ENCODE peak calls at places on chromosome 18, in nine cellular contexts. K is PC-3, M is neural progenitor cell, Y is GM23248, D is hepatocyte, C is MM.1S, T is SK-N-SH, V is HCT116, O is GM23338. B is an unnamed sample. For H4K20me1, the result is how much of the 10 kb centered on the place peaks cover.

GRCh38 chr18:72376256-72376655 is 167.9 kb downstream of the CBLN2 start:
- DNase-seq in K (no peak), M (no peak), Y (no peak), D (no peak), C (no peak), T (no peak), V (no peak), O (no peak), B (no peak)

GRCh38 chr18:22342625-22343024 is 75.1 kb downstream of the CTAGE1 start:
- DNase-seq in K (peak), M (no peak), Y (peak), D (peak), C (no peak), T (peak), V (no peak), O (no peak), B (no peak)

GRCh38 chr18:22346342-22346967 is 71.3 kb downstream of the CTAGE1 start:
- DNase-seq in K (peak), M (no peak), Y (peak), D (peak), C (no peak), T (no peak), V (no peak), O (no peak), B (no peak)

GRCh38 chr18:13377496-13377895 is 158.9 kb downstream of the LDLRAD4 start:
- DNase-seq in K (no peak), M (no peak), Y (no peak), D (no peak), C (no peak), T (no peak), V (no peak), O (no peak), B (no peak)

GRCh38 chr18:45059695-45060094 is 379.0 kb downstream of the SETBP1 start:
- DNase-seq in K (peak), M (no peak), Y (peak), D (no peak), C (no peak), T (no peak), V (no peak), O (no peak), B (no peak)

GRCh38 chr18:28875059-28875458 is 698.1 kb upstream of the CDH2 start:
- DNase-seq in K (no peak), M (no peak), Y (peak), D (no peak), C (no peak), T (no peak), V (no peak), O (no peak), B (no peak)

GRCh38 chr18:21293479-21293878 is 51.4 kb downstream of the GREB1L start:
- DNase-seq in K (no peak), M (no peak), Y (no peak), D (no peak), C (no peak), T (no peak), V (no peak), O (no peak), B (no peak)

GRCh38 chr18:10490401-10491289 is 35.2 kb upstream of the NAPG start:
- DNase-seq in K (peak), M (peak), Y (no peak), D (peak), C (peak), T (no peak), V (peak), O (peak), B (peak)

GRCh38 chr18:8706545-8706980 is 1.2 kb downstream of the MTCL1 start:
- DNase-seq in K (peak), M (peak), Y (peak), D (no peak), C (peak), T (no peak), V (no peak), O (no peak), B (peak)

GRCh38 chr18:24544141-24544498 is 83.7 kb downstream of the HRH4 start:
- DNase-seq in K (peak), M (peak), Y (peak), D (peak), C (peak), T (peak), V (peak), O (peak), B (peak)

GRCh38 chr18:68519341-68519740 is 195.6 kb downstream of the TMX3 start:
- DNase-seq in K (no peak), M (no peak), Y (no peak), D (no peak), C (no peak), T (no peak), V (no peak), O (no peak), B (no peak)

GRCh38 chr18:74116628-74117554 is 30.7 kb downstream of the FBXO15 start:
- DNase-seq in K (peak), M (peak), Y (peak), D (peak), C (peak), T (no peak), V (peak), O (peak), B (peak)

GRCh38 chr18:8706981-8707940 is 1.9 kb downstream of the MTCL1 start:
- DNase-seq in K (peak), M (peak), Y (peak), D (peak), C (peak), T (peak), V (no peak), O (peak), B (peak)

GRCh38 chr18:14144628-14144895 is 12.3 kb upstream of the ZNF519 start:
- DNase-seq in K (no peak), M (no peak), Y (no peak), D (no peak), C (no peak), T (no peak), V (no peak), O (no peak), B (no peak)

GRCh38 chr18:8288447-8289213 is 320.6 kb upstream of the RAB12 start:
- DNase-seq in K (no peak), M (peak), Y (no peak), D (no peak), C (no peak), T (no peak), V (no peak), O (no peak), B (no peak)

GRCh38 chr18:45874501-45875184 is 49.2 kb downstream of the SIGLEC15 start:
- DNase-seq in K (no peak), M (no peak), Y (peak), D (no peak), C (peak), T (no peak), V (no peak), O (no peak), B (peak)

GRCh38 chr18:79853993-79854364 is 56.2 kb downstream of the KCNG2 start:
- DNase-seq in K (no peak), M (no peak), Y (no peak), D (no peak), C (no peak), T (no peak), V (no peak), O (no peak), B (no peak)

GRCh38 chr18:1353025-1353424 is 448.4 kb downstream of the ADCYAP1 start:
- DNase-seq in K (peak), M (no peak), Y (no peak), D (no peak), C (no peak), T (no peak), V (no peak), O (no peak), B (no peak)

GRCh38 chr18:59708988-59709387 is 11.8 kb upstream of the CCBE1 start:
- DNase-seq in K (no peak), M (no peak), Y (no peak), D (no peak), C (no peak), T (no peak), V (no peak), O (peak), B (no peak)

GRCh38 chr18:13139885-13140450 is 78.6 kb upstream of the LDLRAD4 start:
- DNase-seq in K (no peak), M (no peak), Y (no peak), D (no peak), C (no peak), T (no peak), V (no peak), O (no peak), B (no peak)

GRCh38 chr18:38330573-38330972 is 765.0 kb upstream of the CELF4 start:
- DNase-seq in K (no peak), M (no peak), Y (no peak), D (no peak), C (no peak), T (no peak), V (no peak), O (no peak), B (no peak)

GRCh38 chr18:22639026-22639463 is 221.3 kb upstream of the CTAGE1 start:
- DNase-seq in K (peak), M (no peak), Y (peak), D (no peak), C (no peak), T (no peak), V (no peak), O (no peak), B (no peak)

GRCh38 chr18:7224198-7224597 is 6.7 kb upstream of the LRRC30 start:
- DNase-seq in K (no peak), M (no peak), Y (no peak), D (no peak), C (no peak), T (no peak), V (no peak), O (peak), B (no peak)
- TF ChIP-seq EZH2phosphoT487 in K (no peak), M (no peak), Y (no peak), D (no peak), C (no peak), T (no peak), V (no peak), O (no peak), B (no peak)

DNA sequence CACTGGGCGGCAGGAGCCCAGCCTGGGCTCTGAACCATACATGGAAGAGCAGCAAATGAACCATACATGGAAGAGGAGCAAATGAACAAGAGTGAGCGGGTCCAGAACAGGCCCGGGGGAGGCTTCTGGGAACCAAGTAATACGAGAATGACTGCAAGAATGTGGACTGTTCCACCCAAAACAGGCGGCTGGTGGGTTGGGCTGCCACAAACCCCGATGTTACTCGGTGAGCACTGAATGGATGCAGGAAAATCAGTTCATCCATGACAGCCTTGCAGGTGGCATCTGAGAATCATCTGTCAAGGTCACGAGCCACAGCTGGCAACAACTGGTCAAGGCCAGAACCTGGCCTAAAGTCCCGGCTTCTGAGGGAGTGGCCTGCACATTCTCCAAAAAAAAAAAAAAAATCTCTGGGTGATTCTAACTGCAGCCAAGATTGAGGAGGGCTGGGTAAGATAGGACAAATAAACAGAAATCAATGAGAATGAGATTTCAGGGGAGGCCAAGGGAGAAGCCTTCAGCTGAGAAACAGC is 106.1 kb downstream of the ZNF516 start:
- DNase-seq in K (no peak), M (no peak), Y (no peak), D (no peak), C (no peak), T (no peak), V (no peak), O (no peak), B (no peak)
- H4K20me1 ChIP-seq in K (under half), M (half or more), Y (under half), D (half or more), C (under half), T (under half), V (under half), O (under half), B (under half)

DNA sequence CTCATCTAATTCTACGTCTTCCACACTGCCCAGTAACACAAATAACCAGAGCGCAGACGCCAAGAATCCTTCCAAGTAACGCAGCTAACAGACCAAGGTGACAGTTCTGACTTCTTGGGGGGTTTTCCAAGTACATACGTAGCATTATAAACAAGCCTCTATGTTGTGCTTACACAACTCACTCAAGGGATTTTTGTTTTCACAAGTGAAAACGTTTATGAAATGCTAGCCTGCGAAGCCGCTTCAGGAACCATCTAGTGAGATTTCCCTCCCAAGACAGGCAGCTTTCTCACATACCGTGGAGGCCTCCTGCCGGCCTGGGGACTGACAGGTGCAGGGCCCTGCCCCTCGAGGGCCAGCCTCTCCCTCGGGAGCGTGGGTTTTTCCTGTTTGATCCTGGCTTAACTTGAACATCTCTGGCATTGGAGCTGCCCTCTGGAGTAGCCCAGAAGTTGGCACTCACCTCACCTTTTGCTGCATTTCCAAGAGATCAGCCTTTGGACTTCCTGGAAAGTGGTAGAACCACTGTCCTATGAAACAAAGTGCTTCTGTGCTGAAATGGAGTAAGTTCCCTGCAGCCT is 151.1 kb downstream of the MBP start:
- DNase-seq in K (no peak), M (no peak), Y (no peak), D (no peak), C (no peak), T (no peak), V (no peak), O (no peak), B (peak)
- H3K4me3 ChIP-seq in K (no peak), M (no peak), Y (no peak), D (no peak), C (no peak), T (no peak), V (no peak), O (no peak), B (peak)

DNA sequence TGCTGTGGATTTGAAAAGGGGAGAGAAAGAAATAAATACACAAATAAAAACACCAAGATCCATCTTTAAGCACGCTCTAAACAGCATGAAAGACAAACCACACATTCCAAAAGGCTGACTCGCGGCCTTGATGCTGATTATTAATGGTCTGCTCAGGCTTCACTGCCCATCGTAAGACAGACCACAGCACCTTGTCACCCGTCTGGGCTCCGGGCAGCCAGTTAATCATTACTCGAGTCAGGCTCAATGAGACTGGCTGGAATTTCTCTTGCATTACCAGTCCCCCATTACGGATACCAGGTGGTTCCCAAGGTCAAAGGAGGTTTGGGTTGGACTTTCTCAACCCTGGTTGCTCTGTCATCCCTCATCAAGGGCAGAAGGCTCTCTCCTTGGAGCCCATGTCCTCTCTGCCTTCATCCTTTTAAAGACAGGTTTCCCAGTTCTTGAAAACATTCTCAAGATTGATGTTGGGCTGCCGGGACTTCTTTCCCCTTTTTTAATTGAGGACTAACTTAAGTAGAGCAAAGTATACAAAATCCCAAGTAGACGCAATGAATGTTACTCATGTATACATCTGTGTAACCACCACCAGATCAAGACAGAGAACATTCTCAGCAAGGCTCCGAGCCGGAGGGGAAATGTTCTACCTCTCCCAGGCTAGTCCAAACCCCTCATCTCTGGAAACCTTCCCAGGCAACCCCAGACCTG is 8.1 kb downstream of the SMAD7 start:
- DNase-seq in K (peak), M (no peak), Y (peak), D (peak), C (peak), T (no peak), V (peak), O (no peak), B (no peak)
- TF ChIP-seq EZH2phosphoT487 in K (no peak), M (no peak), Y (peak), D (no peak), C (no peak), T (no peak), V (no peak), O (no peak), B (no peak)

GRCh38 chr18:75204978-75205759 is 3.8 kb downstream of the PTGR3 start:
- DNase-seq in K (no peak), M (peak), Y (no peak), D (no peak), C (no peak), T (no peak), V (no peak), O (peak), B (no peak)
- H4K20me1 ChIP-seq in K (under half), M (half or more), Y (under half), D (under half), C (under half), T (under half), V (under half), O (under half), B (under half)

GRCh38 chr18:55510809-55511208 is 77.2 kb downstream of the TCF4 start:
- DNase-seq in K (peak), M (no peak), Y (peak), D (no peak), C (no peak), T (no peak), V (no peak), O (peak), B (no peak)
- H3K4me3 ChIP-seq in K (peak), M (no peak), Y (peak), D (no peak), C (no peak), T (no peak), V (no peak), O (no peak), B (peak)

GRCh38 chr18:3061581-3062416 is 48.9 kb upstream of the LPIN2 start:
- DNase-seq in K (no peak), M (no peak), Y (no peak), D (no peak), C (peak), T (no peak), V (no peak), O (no peak), B (no peak)
- TF ChIP-seq EZH2phosphoT487 in K (no peak), M (no peak), Y (no peak), D (no peak), C (no peak), T (no peak), V (no peak), O (no peak), B (no peak)

GRCh38 chr18:63317982-63318881 is 1.3 kb downstream of the BCL2 start:
- DNase-seq in K (no peak), M (peak), Y (peak), D (peak), C (peak), T (peak), V (no peak), O (peak), B (no peak)
- H4K20me1 ChIP-seq in K (under half), M (under half), Y (under half), D (under half), C (under half), T (under half), V (under half), O (under half), B (under half)

DNA sequence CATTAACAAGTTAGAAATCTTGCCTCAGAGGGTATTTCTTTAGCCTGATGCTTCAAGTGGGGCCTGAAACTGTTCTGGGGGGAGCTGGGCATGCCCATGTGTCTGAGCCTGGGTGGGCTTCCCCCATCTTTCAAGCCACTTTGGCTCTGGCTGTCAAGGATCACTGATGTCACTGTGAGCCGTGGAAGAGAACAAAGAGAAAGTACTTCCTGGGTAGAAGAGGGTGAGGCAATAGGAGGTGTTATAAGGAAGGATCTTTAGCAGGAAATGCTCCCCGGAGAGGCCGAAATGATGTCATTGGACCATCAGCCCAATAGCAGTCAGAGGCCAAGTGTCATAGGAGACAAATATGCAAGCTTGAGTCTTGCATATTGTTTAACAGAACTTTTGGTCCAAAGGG is 228.4 kb upstream of the MEX3C start:
- DNase-seq in K (no peak), M (no peak), Y (no peak), D (peak), C (no peak), T (no peak), V (no peak), O (no peak), B (no peak)
- H3K4me3 ChIP-seq in K (no peak), M (no peak), Y (no peak), D (no peak), C (no peak), T (no peak), V (no peak), O (no peak), B (no peak)

B was measured in OCI-LY7.